ENCODE peak calls at places on chromosomes 1 and 21, in seven cellular contexts. F is neural crest cell, M is caudate nucleus, V is psoas muscle, D is GM12865, T is NAMALWA, X is breast epithelium. A is an unnamed sample.

GRCh38 chr1:17119076-17119743 is at the start of gene PADI2:
- DNase-seq in F (peak), M (peak), V (peak), D (peak), T (peak), X (peak), A (peak)

GRCh38 chr1:65148548-65149390 is 766 bp downstream of the AK4 start:
- DNase-seq in F (peak), M (peak), V (peak), D (peak), T (peak), X (no peak), A (peak)

GRCh38 chr1:62175568-62176179 is 19.0 kb upstream of the L1TD1 start:
- DNase-seq in F (peak), M (peak), V (no peak), D (peak), T (peak), X (no peak), A (peak)

GRCh38 chr21:28867401-28867800 is 125.3 kb downstream of the LTN1 start:
- DNase-seq in F (no peak), M (no peak), V (no peak), D (no peak), T (no peak), X (no peak), A (no peak)

GRCh38 chr21:38683222-38683621 is 122.5 kb upstream of the ETS2 start:
- DNase-seq in F (no peak), M (no peak), V (no peak), D (no peak), T (no peak), X (no peak), A (no peak)

GRCh38 chr1:66278260-66279046 is 255.5 kb upstream of the SGIP1 start:
- DNase-seq in F (no peak), M (peak), V (no peak), D (peak), T (peak), X (no peak), A (peak)

GRCh38 chr1:19758227-19758830 is 41.4 kb downstream of the TMCO4 start:
- DNase-seq in F (no peak), M (no peak), V (no peak), D (no peak), T (no peak), X (no peak), A (no peak)

GRCh38 chr1:27491748-27492700 is 2.1 kb upstream of the WASF2 start:
- DNase-seq in F (no peak), M (peak), V (peak), D (peak), T (peak), X (peak), A (peak)

GRCh38 chr1:240732390-240732789 is 120.4 kb upstream of the GREM2 start:
- DNase-seq in F (no peak), M (no peak), V (no peak), D (peak), T (peak), X (no peak), A (no peak)

GRCh38 chr1:172613294-172613693 is 45.6 kb upstream of the FASLG start:
- DNase-seq in F (no peak), M (no peak), V (no peak), D (no peak), T (no peak), X (no peak), A (no peak)

GRCh38 chr1:25435315-25436103 is 4.8 kb downstream of the MACO1 start:
- DNase-seq in F (no peak), M (no peak), V (no peak), D (peak), T (peak), X (no peak), A (no peak)

GRCh38 chr1:117812868-117813511 is 116.4 kb downstream of the GDAP2 start:
- DNase-seq in F (no peak), M (no peak), V (no peak), D (no peak), T (no peak), X (no peak), A (no peak)

GRCh38 chr1:36253463-36253862 is 29.2 kb downstream of the THRAP3 start:
- DNase-seq in F (no peak), M (no peak), V (no peak), D (no peak), T (no peak), X (no peak), A (no peak)

GRCh38 chr21:42658320-42659105 is 5.1 kb downstream of the PDE9A start:
- DNase-seq in F (no peak), M (no peak), V (peak), D (no peak), T (no peak), X (no peak), A (no peak)

GRCh38 chr1:7506677-7507619 is 264.1 kb upstream of the VAMP3 start:
- DNase-seq in F (no peak), M (no peak), V (peak), D (no peak), T (no peak), X (no peak), A (no peak)

GRCh38 chr1:183234660-183235476 is 48.8 kb downstream of the LAMC2 start:
- DNase-seq in F (peak), M (peak), V (peak), D (no peak), T (peak), X (no peak), A (no peak)

GRCh38 chr1:19000065-19000464 is 43.6 kb upstream of the IFFO2 start:
- DNase-seq in F (no peak), M (no peak), V (no peak), D (no peak), T (no peak), X (no peak), A (no peak)

GRCh38 chr1:210104103-210104502 is 128.5 kb upstream of the SERTAD4 start:
- DNase-seq in F (no peak), M (no peak), V (no peak), D (no peak), T (no peak), X (no peak), A (no peak)

GRCh38 chr1:54230507-54231339 is 30.8 kb downstream of the MRPL37 start:
- DNase-seq in F (no peak), M (no peak), V (no peak), D (no peak), T (peak), X (no peak), A (no peak)

GRCh38 chr1:157539568-157539967 is 12.7 kb downstream of the FCRL5 start:
- DNase-seq in F (no peak), M (no peak), V (no peak), D (no peak), T (no peak), X (no peak), A (no peak)

GRCh38 chr1:157157481-157158190 is 19.4 kb upstream of the ETV3 start:
- DNase-seq in F (no peak), M (no peak), V (no peak), D (no peak), T (no peak), X (no peak), A (no peak)

GRCh38 chr1:182175340-182176068 is 114.0 kb upstream of the ZNF648 start:
- DNase-seq in F (no peak), M (no peak), V (no peak), D (no peak), T (no peak), X (no peak), A (no peak)